ENCODE peak calls at places on chromosome 2, in five cellular contexts. W is neural progenitor cell, P is DMS153, L is Peyer's patch, I is psoas muscle. J is an unnamed sample.

GRCh38 chr2:145551661-145552060 is 1031.7 kb upstream of the ZEB2 start:
- DNase-seq in W (no peak), P (no peak), L (no peak), I (no peak), J (no peak)

GRCh38 chr2:38070438-38070837 is 5.5 kb downstream of the CYP1B1 start:
- DNase-seq in W (no peak), P (no peak), L (no peak), I (no peak), J (no peak)

GRCh38 chr2:127634066-127634617 is 11.8 kb upstream of the GPR17 start:
- DNase-seq in W (no peak), P (no peak), L (no peak), I (peak), J (peak)

GRCh38 chr2:189821953-189822748 is 37.9 kb downstream of the PMS1 start:
- DNase-seq in W (no peak), P (no peak), L (no peak), I (peak), J (no peak)

GRCh38 chr2:72900191-72900825 is 13.1 kb downstream of the SPR start:
- DNase-seq in W (no peak), P (no peak), L (no peak), I (no peak), J (no peak)

GRCh38 chr2:241344925-241345651 is 11.0 kb upstream of the FARP2 start:
- DNase-seq in W (no peak), P (no peak), L (no peak), I (no peak), J (no peak)

GRCh38 chr2:46980786-46981583 is 65.4 kb upstream of the MCFD2 start:
- DNase-seq in W (no peak), P (no peak), L (no peak), I (no peak), J (no peak)

GRCh38 chr2:46644690-46645385 is 165.5 kb downstream of the TMEM247 start:
- DNase-seq in W (no peak), P (peak), L (no peak), I (no peak), J (peak)

GRCh38 chr2:40451926-40452605 is at the start of gene SLC8A1:
- DNase-seq in W (peak), P (peak), L (no peak), I (peak), J (peak)

J was measured in NCI-H1092 treated with DMSO at 0.1 percent for 48 hours.